ENCODE peak calls at places on chromosomes 5 and 9, in six cellular contexts. C, W, F, B, E and I are unnamed samples.
A peak's percentile ranks its signal among the peaks of the same experiment; 100 is the strongest.

GRCh38 chr5:38541174-38541724 is 15.2 kb downstream of the LIFR start:
- DNase-seq in E (no peak), W (no peak), F (no peak), C (no peak), B (no peak), I (no peak)

GRCh38 chr9:114616684-114617520 is 5.8 kb downstream of the TMEM268 start:
- DNase-seq in W (no peak), E (peak; percentile 74), C (peak; percentile 81), B (no peak), F (no peak), I (no peak)

GRCh38 chr5:36696059-36696673 is 89.8 kb downstream of the SLC1A3 start:
- DNase-seq in B (peak; percentile 22), E (peak; percentile 68), W (peak; percentile 80), F (peak; percentile 76), C (peak; percentile 67), I (no peak)

GRCh38 chr9:135563039-135563476 is 1.5 kb downstream of the PAEP start:
- DNase-seq in C (no peak), E (no peak), B (no peak), F (no peak), W (no peak), I (no peak)

GRCh38 chr5:2722901-2723300 is 28.6 kb downstream of the IRX2 start:
- DNase-seq in C (peak; percentile 46), B (no peak), E (no peak), F (no peak), W (no peak), I (no peak)

GRCh38 chr9:70117835-70118319 is 74.2 kb downstream of the MAMDC2 start:
- DNase-seq in W (peak; percentile 63), C (no peak), B (no peak), F (peak; percentile 74), E (no peak), I (no peak)

GRCh38 chr9:91757802-91758201 is 192.2 kb downstream of the ROR2 start:
- DNase-seq in B (no peak), E (no peak), W (no peak), C (no peak), F (no peak), I (no peak)

GRCh38 chr9:131851414-131851813 is 111.5 kb upstream of the RAPGEF1 start:
- DNase-seq in F (no peak), W (no peak), B (no peak), E (no peak), C (no peak), I (no peak)

GRCh38 chr5:40410231-40410861 is 269.4 kb upstream of the PTGER4 start:
- DNase-seq in B (peak; percentile 63), F (peak; percentile 80), C (no peak), W (peak; percentile 76), E (no peak), I (no peak)

GRCh38 chr9:127083133-127083532 is 39.3 kb downstream of the ANGPTL2 start:
- DNase-seq in C (peak; percentile 41), W (no peak), B (no peak), E (no peak), F (no peak), I (no peak)

GRCh38 chr5:169354263-169354662 is 53.3 kb upstream of the SLIT3 start:
- DNase-seq in F (no peak), E (no peak), W (peak; percentile 50), B (no peak), C (no peak), I (no peak)

GRCh38 chr9:124164800-124165199 is 92.9 kb upstream of the NEK6 start:
- DNase-seq in B (peak; percentile 50), E (no peak), F (peak; percentile 17), W (no peak), C (peak; percentile 71), I (no peak)

GRCh38 chr5:33736510-33736909 is 155.3 kb downstream of the ADAMTS12 start:
- DNase-seq in E (no peak), C (no peak), F (peak; percentile 72), B (peak; percentile 13), W (peak; percentile 72), I (peak; percentile 68)

GRCh38 chr5:34589832-34590231 is 66.3 kb upstream of the RAI14 start:
- DNase-seq in W (no peak), F (no peak), C (no peak), B (no peak), E (no peak), I (no peak)

GRCh38 chr9:115604831-115605483 is 487.0 kb upstream of the TNC start:
- DNase-seq in W (peak; percentile 97), F (peak; percentile 85), E (no peak), C (no peak), B (no peak), I (peak; percentile 92)

GRCh38 chr9:121340676-121341392 is 29.2 kb downstream of the STOM start:
- DNase-seq in W (no peak), B (no peak), E (no peak), F (no peak), C (no peak), I (no peak)

GRCh38 chr5:118967059-118967508 is 21.3 kb downstream of the DTWD2 start:
- DNase-seq in B (no peak), F (no peak), C (no peak), W (no peak), E (no peak), I (no peak)

GRCh38 chr5:7805379-7805778 is 45.6 kb downstream of the CFAP90 start:
- DNase-seq in W (peak; percentile 4), B (no peak), E (no peak), C (no peak), F (peak; percentile 3), I (no peak)

GRCh38 chr5:154190652-154191304 is at the start of gene GALNT10:
- DNase-seq in B (no peak), C (peak; percentile 77), E (peak; percentile 76), W (peak; percentile 57), F (peak; percentile 72), I (no peak)

GRCh38 chr5:115857621-115858349 is 16.1 kb downstream of the AP3S1 start:
- DNase-seq in C (no peak), F (peak; percentile 66), B (no peak), W (peak; percentile 68), E (no peak), I (peak; percentile 53)

GRCh38 chr5:56516034-56516433 is 282.9 kb upstream of the ANKRD55 start:
- DNase-seq in E (no peak), F (no peak), W (no peak), B (no peak), C (no peak), I (no peak)

GRCh38 chr5:134245101-134245604 is 19.3 kb upstream of the PPP2CA start:
- DNase-seq in F (peak; percentile 82), B (no peak), W (peak; percentile 81), C (no peak), E (no peak), I (no peak)

GRCh38 chr9:137611623-137612609 is 6.4 kb downstream of the ARRDC1 start:
- DNase-seq in C (no peak), W (peak; percentile 90), F (peak; percentile 74), B (peak; percentile 72), E (no peak), I (no peak)
- H3K4me3 ChIP-seq in C (no peak overlapping the region), W (no peak overlapping the region), F (no peak overlapping the region), B (no peak overlapping the region), E (no peak overlapping the region), I (no peak overlapping the region)

DNA sequence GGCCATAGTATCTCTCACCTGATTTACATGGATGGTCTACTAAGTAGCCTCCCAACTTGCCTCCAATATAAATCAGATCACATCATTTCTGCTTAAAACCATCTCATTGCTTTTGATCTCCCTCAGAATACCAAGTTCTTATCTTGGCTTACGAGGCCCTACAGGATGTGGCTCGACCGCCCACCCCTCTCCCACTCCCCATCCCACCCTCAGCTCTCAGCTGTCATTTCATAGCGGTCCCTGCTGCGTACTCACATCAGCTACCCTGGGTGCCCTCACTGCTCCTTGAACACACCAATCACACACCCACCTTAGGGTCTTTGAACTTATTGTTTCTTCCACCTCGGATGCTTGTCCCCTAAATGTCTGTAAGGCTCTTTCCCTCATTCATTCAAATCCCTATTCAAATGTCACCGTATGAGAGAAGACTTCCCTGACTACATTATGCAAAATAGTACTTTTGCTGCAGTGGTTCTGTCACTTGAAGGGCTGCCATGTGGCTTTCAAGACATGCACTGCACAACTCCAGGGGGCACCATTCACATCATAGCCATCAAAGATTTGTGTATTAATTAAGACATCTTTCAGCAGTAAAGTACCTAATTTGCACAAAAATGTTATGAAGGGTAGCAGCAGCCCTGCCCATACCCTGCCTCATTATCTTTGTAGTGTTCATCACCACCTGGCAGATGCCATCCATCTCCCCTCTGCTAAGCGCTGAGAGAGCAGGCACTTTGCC is 171.1 kb downstream of the ENC1 start:
- DNase-seq in F (no peak), C (no peak), B (no peak), W (no peak), E (no peak), I (no peak)
- TF ChIP-seq CTCF in F (no peak), C (no peak), B (no peak), W (no peak), E (no peak), I (no peak)

GRCh38 chr9:89850153-89850552 is 245.3 kb downstream of the GADD45G start:
- DNase-seq in B (no peak), F (no peak), C (no peak), W (no peak), E (no peak), I (no peak)
- H3K4me3 ChIP-seq in B (no peak overlapping the region), F (no peak overlapping the region), C (no peak overlapping the region), W (no peak overlapping the region), E (no peak overlapping the region), I (no peak overlapping the region)

GRCh38 chr5:174843263-174844250 is 119.2 kb downstream of the MSX2 start:
- DNase-seq in E (no peak), W (no peak), F (no peak), B (no peak), C (peak; percentile 67), I (no peak)

GRCh38 chr5:174839196-174839595 is 114.8 kb downstream of the MSX2 start:
- DNase-seq in F (no peak), W (no peak), C (no peak), B (no peak), E (no peak), I (no peak)

GRCh38 chr5:174840435-174840834 is 116.1 kb downstream of the MSX2 start:
- DNase-seq in F (no peak), W (no peak), E (no peak), B (no peak), C (peak; percentile 68), I (no peak)

GRCh38 chr5:174834081-174834480 is 109.7 kb downstream of the MSX2 start:
- DNase-seq in W (no peak), E (no peak), C (no peak), B (no peak), F (no peak), I (peak; percentile 16)

DNA sequence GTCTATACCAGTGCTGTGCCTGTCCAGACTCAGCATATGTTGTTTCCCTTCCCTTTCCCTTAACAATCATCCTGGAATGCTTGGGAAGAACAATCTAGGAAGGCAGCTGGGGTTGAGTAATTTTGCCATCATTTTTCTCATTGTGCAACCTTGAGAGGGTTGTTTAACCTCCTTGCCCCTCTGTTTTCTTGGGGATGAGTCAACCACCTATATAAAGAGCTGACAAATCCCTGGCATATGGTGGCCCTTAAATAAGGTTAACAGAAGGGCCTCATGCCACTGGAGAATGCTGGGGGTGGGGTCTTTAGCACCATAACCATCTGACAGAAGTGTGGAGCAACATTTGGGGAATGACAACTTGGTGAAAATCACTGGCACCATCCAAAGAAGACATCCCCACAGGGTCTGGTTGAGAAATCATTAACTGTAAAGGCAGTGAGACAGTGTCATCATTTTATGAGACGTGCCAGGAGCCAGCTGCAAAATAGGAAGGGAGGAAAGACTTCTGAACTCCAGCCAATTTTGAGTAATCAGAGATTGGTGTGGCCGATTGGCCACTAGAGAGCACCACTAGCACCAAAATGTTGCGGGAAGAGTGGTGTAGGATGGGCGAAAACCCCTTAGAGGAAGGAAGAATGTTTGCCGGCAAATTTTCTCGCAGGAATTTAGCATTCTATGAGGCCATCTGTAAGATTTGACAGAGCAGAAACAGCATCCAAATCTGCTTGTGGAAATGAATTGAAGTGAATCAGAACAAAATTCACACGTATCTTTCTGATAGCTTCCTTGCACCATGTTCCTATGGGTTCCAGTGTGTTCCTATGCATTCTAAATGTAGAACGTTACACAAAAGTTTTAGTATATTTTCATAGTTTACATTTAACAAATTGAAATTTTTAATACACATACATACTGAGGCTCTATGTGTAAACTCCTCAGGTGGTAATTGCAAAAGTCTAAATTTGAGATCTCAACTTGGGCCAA is 113.8 kb downstream of the MSX2 start:
- DNase-seq in W (peak; percentile 55), B (no peak), F (peak; percentile 36), E (no peak), C (peak; percentile 82), I (peak; percentile 100)
- TF ChIP-seq CTCF in W (no peak), B (no peak), F (no peak), E (no peak), C (no peak), I (peak; percentile 68)